ENCODE peak calls at places on chromosomes 13 and 19, in ten cellular contexts. A, S, F, L, P, Z, U, V, B and W are unnamed samples.

GRCh38 chr19:19137556-19138109 is 645 bp downstream of the TMEM161A start:
- DNase-seq in B (no peak), L (no peak), P (no peak), F (no peak), Z (no peak), U (no peak), A (no peak), S (no peak), V (no peak), W (no peak)

GRCh38 chr13:79079351-79079839 is 326.7 kb downstream of the RBM26 start:
- DNase-seq in S (no peak), P (no peak), L (no peak), Z (no peak), B (no peak), F (no peak), A (peak; percentile 63), U (no peak), V (no peak), W (no peak)

GRCh38 chr19:32181356-32181920 is 164.0 kb upstream of the ZNF507 start:
- DNase-seq in S (no peak), V (no peak), L (no peak), B (no peak), Z (no peak), A (no peak), U (no peak), F (no peak), P (no peak), W (no peak)

GRCh38 chr19:15448778-15449619 is 757 bp downstream of the WIZ start:
- DNase-seq in F (no peak), P (no peak), A (no peak), Z (no peak), B (no peak), U (no peak), V (no peak), L (no peak), S (no peak), W (no peak)

GRCh38 chr13:65292488-65292901 is 1937.6 kb downstream of the PCDH9 start:
- DNase-seq in V (no peak), Z (no peak), A (no peak), B (no peak), F (no peak), P (no peak), S (no peak), L (peak; percentile 47), U (no peak), W (no peak)

GRCh38 chr19:33690461-33691427 is 69.0 kb downstream of the CHST8 start:
- DNase-seq in Z (no peak), V (no peak), F (peak; percentile 54), A (peak; percentile 5), L (no peak), U (no peak), P (no peak), S (no peak), B (no peak), W (no peak)

GRCh38 chr13:30572859-30573275 is 44.9 kb upstream of the USPL1 start:
- DNase-seq in V (peak; percentile 43), L (peak; percentile 11), U (peak; percentile 65), S (no peak), Z (no peak), P (no peak), F (no peak), A (peak; percentile 37), B (no peak), W (no peak)

GRCh38 chr13:53151692-53152421 is 123.2 kb downstream of the OLFM4 start:
- DNase-seq in P (no peak), S (peak; percentile 0), A (no peak), Z (peak; percentile 0), U (no peak), F (no peak), V (no peak), L (peak; percentile 20), B (no peak), W (peak; percentile 68)

GRCh38 chr19:10043286-10043927 is 30.1 kb downstream of the RDH8 start:
- DNase-seq in V (no peak), L (no peak), Z (no peak), B (no peak), A (peak; percentile 61), U (no peak), S (no peak), P (no peak), F (no peak), W (no peak)

GRCh38 chr13:39159393-39159792 is 121.1 kb downstream of the NHLRC3 start:
- DNase-seq in V (no peak), Z (no peak), U (no peak), P (no peak), L (no peak), S (no peak), A (peak; percentile 32), B (no peak), F (no peak), W (no peak)

GRCh38 chr13:61608138-61608537 is 192.5 kb upstream of the PCDH20 start:
- DNase-seq in L (no peak), U (no peak), P (no peak), B (no peak), A (no peak), V (no peak), F (no peak), Z (no peak), S (no peak), W (no peak)

GRCh38 chr13:37797606-37798005 is 72.0 kb downstream of the TRPC4 start:
- DNase-seq in F (no peak), Z (no peak), P (no peak), B (no peak), V (no peak), A (no peak), U (no peak), L (no peak), S (no peak), W (no peak)

GRCh38 chr19:9041023-9041422 is 30.8 kb upstream of the MUC16 start:
- DNase-seq in L (no peak), B (no peak), U (no peak), F (no peak), Z (no peak), A (no peak), S (no peak), P (no peak), V (no peak), W (no peak)

GRCh38 chr13:75514080-75515040 is 23.3 kb downstream of the COMMD6 start:
- DNase-seq in A (no peak), L (no peak), U (peak; percentile 40), V (no peak), Z (no peak), P (no peak), B (no peak), F (no peak), S (no peak), W (no peak)

GRCh38 chr19:409515-410242 is 732 bp upstream of the C2CD4C start:
- DNase-seq in V (no peak), P (no peak), A (no peak), S (no peak), F (peak; percentile 61), L (no peak), U (no peak), Z (no peak), B (no peak), W (no peak)